ENCODE peak calls at places on chromosome 10, in ten cellular contexts. One of them, this sample, is unnamed. For H3K27me3 and H3K4me1, the result is how much of the 10 kb centered on the place peaks cover.

GRCh38 chr10:30529373-30529998 is 95.5 kb downstream of the MAP3K8 start:
- DNase-seq in hepatocyte: no peak
- DNase-seq in sigmoid colon: peak
- DNase-seq in heart right ventricle: peak
- DNase-seq in H1: no peak
- DNase-seq in upper lobe of right lung: peak
- DNase-seq in neuronal stem cell: no peak
- DNase-seq in CD8-positive, alpha-beta memory T cell: peak
- DNase-seq in cardiac muscle cell: no peak
- DNase-seq in CD8-positive, alpha-beta T cell: peak
- DNase-seq in this sample: peak

GRCh38 chr10:69499726-69500689 is 48.7 kb downstream of the TSPAN15 start:
- DNase-seq in sigmoid colon: peak
- DNase-seq in heart right ventricle: no peak
- DNase-seq in upper lobe of right lung: peak
- DNase-seq in cardiac muscle cell: no peak
- DNase-seq in hepatocyte: no peak
- DNase-seq in CD8-positive, alpha-beta T cell: no peak
- DNase-seq in neuronal stem cell: no peak
- DNase-seq in H1: no peak
- DNase-seq in CD8-positive, alpha-beta memory T cell: no peak
- DNase-seq in this sample: no peak

GRCh38 chr10:69061305-69062161 is 26.4 kb upstream of the SRGN start:
- DNase-seq in cardiac muscle cell: no peak
- DNase-seq in heart right ventricle: peak
- DNase-seq in CD8-positive, alpha-beta T cell: peak
- DNase-seq in upper lobe of right lung: peak
- DNase-seq in sigmoid colon: peak
- DNase-seq in neuronal stem cell: no peak
- DNase-seq in CD8-positive, alpha-beta memory T cell: no peak
- DNase-seq in hepatocyte: peak
- DNase-seq in H1: no peak
- DNase-seq in this sample: no peak

GRCh38 chr10:3783721-3784432 is 1.1 kb downstream of the KLF6 start:
- DNase-seq in H1: no peak
- DNase-seq in cardiac muscle cell: peak
- DNase-seq in upper lobe of right lung: no peak
- DNase-seq in hepatocyte: peak
- DNase-seq in CD8-positive, alpha-beta memory T cell: no peak
- DNase-seq in heart right ventricle: peak
- DNase-seq in CD8-positive, alpha-beta T cell: peak
- DNase-seq in neuronal stem cell: peak
- DNase-seq in sigmoid colon: peak
- DNase-seq in this sample: peak

GRCh38 chr10:71505862-71506261 is 109.1 kb downstream of the CDH23 start:
- DNase-seq in sigmoid colon: no peak
- DNase-seq in upper lobe of right lung: no peak
- DNase-seq in CD8-positive, alpha-beta memory T cell: no peak
- DNase-seq in neuronal stem cell: no peak
- DNase-seq in H1: no peak
- DNase-seq in CD8-positive, alpha-beta T cell: no peak
- DNase-seq in heart right ventricle: no peak
- DNase-seq in cardiac muscle cell: no peak
- DNase-seq in hepatocyte: no peak
- DNase-seq in this sample: no peak

GRCh38 chr10:128065881-128066534 is 60.2 kb downstream of the MKI67 start:
- DNase-seq in hepatocyte: no peak
- DNase-seq in CD8-positive, alpha-beta memory T cell: no peak
- DNase-seq in cardiac muscle cell: no peak
- DNase-seq in heart right ventricle: no peak
- DNase-seq in upper lobe of right lung: peak
- DNase-seq in CD8-positive, alpha-beta T cell: no peak
- DNase-seq in neuronal stem cell: no peak
- DNase-seq in sigmoid colon: peak
- DNase-seq in H1: no peak
- DNase-seq in this sample: no peak

GRCh38 chr10:69472544-69472943 is 21.3 kb downstream of the TSPAN15 start:
- DNase-seq in CD8-positive, alpha-beta memory T cell: no peak
- DNase-seq in sigmoid colon: no peak
- DNase-seq in heart right ventricle: no peak
- DNase-seq in upper lobe of right lung: no peak
- DNase-seq in H1: no peak
- DNase-seq in cardiac muscle cell: no peak
- DNase-seq in neuronal stem cell: no peak
- DNase-seq in hepatocyte: no peak
- DNase-seq in CD8-positive, alpha-beta T cell: no peak
- DNase-seq in this sample: no peak

GRCh38 chr10:75191821-75192568 is 18.6 kb upstream of the VDAC2 start:
- DNase-seq in H1: no peak
- DNase-seq in cardiac muscle cell: no peak
- DNase-seq in heart right ventricle: peak
- DNase-seq in neuronal stem cell: no peak
- DNase-seq in CD8-positive, alpha-beta memory T cell: no peak
- DNase-seq in sigmoid colon: peak
- DNase-seq in upper lobe of right lung: no peak
- DNase-seq in hepatocyte: peak
- DNase-seq in CD8-positive, alpha-beta T cell: no peak
- DNase-seq in this sample: no peak

GRCh38 chr10:75475470-75476182 is 44.2 kb downstream of the LRMDA start:
- DNase-seq in heart right ventricle: no peak
- DNase-seq in CD8-positive, alpha-beta memory T cell: no peak
- DNase-seq in upper lobe of right lung: no peak
- DNase-seq in cardiac muscle cell: no peak
- DNase-seq in CD8-positive, alpha-beta T cell: no peak
- DNase-seq in H1: no peak
- DNase-seq in sigmoid colon: no peak
- DNase-seq in hepatocyte: no peak
- DNase-seq in neuronal stem cell: no peak
- DNase-seq in this sample: no peak

GRCh38 chr10:13703101-13703818 is 116.5 kb downstream of the PRPF18 start:
- DNase-seq in hepatocyte: no peak
- DNase-seq in upper lobe of right lung: no peak
- DNase-seq in H1: no peak
- DNase-seq in heart right ventricle: no peak
- DNase-seq in CD8-positive, alpha-beta memory T cell: no peak
- DNase-seq in cardiac muscle cell: no peak
- DNase-seq in CD8-positive, alpha-beta T cell: no peak
- DNase-seq in sigmoid colon: no peak
- DNase-seq in neuronal stem cell: no peak
- DNase-seq in this sample: no peak

GRCh38 chr10:82981137-82981723 is 1106.2 kb downstream of the NRG3 start:
- DNase-seq in CD8-positive, alpha-beta T cell: no peak
- DNase-seq in upper lobe of right lung: no peak
- DNase-seq in neuronal stem cell: no peak
- DNase-seq in hepatocyte: no peak
- DNase-seq in sigmoid colon: no peak
- DNase-seq in cardiac muscle cell: no peak
- DNase-seq in H1: no peak
- DNase-seq in heart right ventricle: no peak
- DNase-seq in CD8-positive, alpha-beta memory T cell: no peak
- DNase-seq in this sample: no peak

GRCh38 chr10:96995851-96996250 is 163.8 kb downstream of the LCOR start:
- DNase-seq in neuronal stem cell: no peak
- DNase-seq in heart right ventricle: no peak
- DNase-seq in cardiac muscle cell: peak
- DNase-seq in CD8-positive, alpha-beta T cell: no peak
- DNase-seq in sigmoid colon: no peak
- DNase-seq in H1: no peak
- DNase-seq in hepatocyte: no peak
- DNase-seq in upper lobe of right lung: no peak
- DNase-seq in CD8-positive, alpha-beta memory T cell: no peak
- DNase-seq in this sample: no peak

GRCh38 chr10:11740907-11741306 is 1.3 kb upstream of the ECHDC3 start:
- DNase-seq in neuronal stem cell: no peak
- DNase-seq in heart right ventricle: no peak
- DNase-seq in CD8-positive, alpha-beta memory T cell: no peak
- DNase-seq in hepatocyte: no peak
- DNase-seq in CD8-positive, alpha-beta T cell: no peak
- DNase-seq in upper lobe of right lung: no peak
- DNase-seq in H1: no peak
- DNase-seq in cardiac muscle cell: no peak
- DNase-seq in sigmoid colon: no peak
- DNase-seq in this sample: no peak
- H3K27ac ChIP-seq in neuronal stem cell: no peak
- H3K27ac ChIP-seq in heart right ventricle: no peak
- H3K27ac ChIP-seq in CD8-positive, alpha-beta memory T cell: no peak
- H3K27ac ChIP-seq in hepatocyte: no peak
- H3K27ac ChIP-seq in CD8-positive, alpha-beta T cell: no peak
- H3K27ac ChIP-seq in upper lobe of right lung: no peak
- H3K27ac ChIP-seq in H1: no peak
- H3K27ac ChIP-seq in cardiac muscle cell: no peak
- H3K27ac ChIP-seq in sigmoid colon: no peak
- H3K27ac ChIP-seq in this sample: no peak

DNA sequence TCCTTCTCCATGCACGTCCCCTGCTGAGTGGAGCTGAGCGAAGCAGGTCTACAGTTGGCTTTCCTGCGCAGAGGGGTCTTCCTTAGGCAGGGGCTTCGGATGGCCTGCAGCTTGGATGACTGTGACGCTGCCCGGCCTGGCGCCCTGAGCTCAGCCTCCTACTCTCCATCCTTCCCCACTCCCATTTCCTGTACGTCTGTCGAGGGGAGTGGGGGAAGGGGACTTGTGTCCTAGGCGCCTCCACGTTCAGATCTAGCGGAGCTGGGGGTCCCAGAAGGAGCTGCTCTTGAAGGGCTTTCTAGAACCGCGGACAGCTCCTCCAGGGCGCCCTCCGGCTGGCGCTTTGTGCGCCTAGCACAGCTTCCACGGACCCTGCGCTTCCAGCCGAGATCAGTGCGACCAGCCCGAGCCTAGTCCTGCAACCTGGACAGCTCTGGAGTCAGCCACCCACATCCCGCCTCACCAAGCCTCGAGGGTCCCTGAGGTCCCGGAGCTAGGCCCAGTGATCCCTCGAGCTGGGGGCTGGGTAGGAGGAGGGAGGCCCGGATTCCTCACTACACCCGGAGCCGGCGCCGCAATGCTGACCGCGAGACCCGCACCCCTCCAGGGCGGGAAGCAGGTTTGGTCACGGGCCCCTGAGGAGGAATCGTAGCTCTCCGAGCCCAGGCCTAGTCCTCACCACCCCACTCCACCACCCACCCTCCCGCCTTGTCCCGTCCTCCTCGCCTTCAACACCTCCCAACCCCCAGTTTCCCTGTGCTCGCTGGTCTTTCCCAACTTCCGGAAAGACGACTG is 1.8 kb downstream of the GRID1 start:
- DNase-seq in CD8-positive, alpha-beta T cell: no peak
- DNase-seq in hepatocyte: no peak
- DNase-seq in sigmoid colon: peak
- DNase-seq in CD8-positive, alpha-beta memory T cell: no peak
- DNase-seq in heart right ventricle: no peak
- DNase-seq in cardiac muscle cell: peak
- DNase-seq in upper lobe of right lung: peak
- DNase-seq in H1: no peak
- DNase-seq in neuronal stem cell: no peak
- DNase-seq in this sample: no peak
- H3K27me3 ChIP-seq in CD8-positive, alpha-beta T cell: under half
- H3K27me3 ChIP-seq in hepatocyte: half or more
- H3K27me3 ChIP-seq in sigmoid colon: half or more
- H3K27me3 ChIP-seq in CD8-positive, alpha-beta memory T cell: under half
- H3K27me3 ChIP-seq in heart right ventricle: under half
- H3K27me3 ChIP-seq in cardiac muscle cell: half or more
- H3K27me3 ChIP-seq in upper lobe of right lung: half or more
- H3K27me3 ChIP-seq in H1: half or more
- H3K27me3 ChIP-seq in neuronal stem cell: half or more
- H3K27me3 ChIP-seq in this sample: under half

GRCh38 chr10:112217413-112218390 is 34.1 kb upstream of the GPAM start:
- DNase-seq in CD8-positive, alpha-beta memory T cell: no peak
- DNase-seq in neuronal stem cell: no peak
- DNase-seq in hepatocyte: no peak
- DNase-seq in H1: no peak
- DNase-seq in heart right ventricle: no peak
- DNase-seq in CD8-positive, alpha-beta T cell: no peak
- DNase-seq in cardiac muscle cell: no peak
- DNase-seq in upper lobe of right lung: no peak
- DNase-seq in sigmoid colon: no peak
- DNase-seq in this sample: no peak

GRCh38 chr10:112215342-112215774 is 31.8 kb upstream of the GPAM start:
- DNase-seq in sigmoid colon: no peak
- DNase-seq in H1: no peak
- DNase-seq in CD8-positive, alpha-beta T cell: no peak
- DNase-seq in neuronal stem cell: no peak
- DNase-seq in hepatocyte: peak
- DNase-seq in CD8-positive, alpha-beta memory T cell: no peak
- DNase-seq in cardiac muscle cell: no peak
- DNase-seq in upper lobe of right lung: peak
- DNase-seq in heart right ventricle: no peak
- DNase-seq in this sample: no peak

GRCh38 chr10:112214335-112214941 is 30.9 kb upstream of the GPAM start:
- DNase-seq in sigmoid colon: no peak
- DNase-seq in neuronal stem cell: no peak
- DNase-seq in CD8-positive, alpha-beta memory T cell: no peak
- DNase-seq in heart right ventricle: no peak
- DNase-seq in upper lobe of right lung: no peak
- DNase-seq in H1: no peak
- DNase-seq in CD8-positive, alpha-beta T cell: no peak
- DNase-seq in cardiac muscle cell: no peak
- DNase-seq in hepatocyte: no peak
- DNase-seq in this sample: no peak

GRCh38 chr10:112213836-112214235 is 30.3 kb upstream of the GPAM start:
- DNase-seq in neuronal stem cell: no peak
- DNase-seq in upper lobe of right lung: no peak
- DNase-seq in cardiac muscle cell: no peak
- DNase-seq in heart right ventricle: no peak
- DNase-seq in CD8-positive, alpha-beta memory T cell: no peak
- DNase-seq in CD8-positive, alpha-beta T cell: no peak
- DNase-seq in hepatocyte: no peak
- DNase-seq in sigmoid colon: no peak
- DNase-seq in H1: no peak
- DNase-seq in this sample: no peak

DNA sequence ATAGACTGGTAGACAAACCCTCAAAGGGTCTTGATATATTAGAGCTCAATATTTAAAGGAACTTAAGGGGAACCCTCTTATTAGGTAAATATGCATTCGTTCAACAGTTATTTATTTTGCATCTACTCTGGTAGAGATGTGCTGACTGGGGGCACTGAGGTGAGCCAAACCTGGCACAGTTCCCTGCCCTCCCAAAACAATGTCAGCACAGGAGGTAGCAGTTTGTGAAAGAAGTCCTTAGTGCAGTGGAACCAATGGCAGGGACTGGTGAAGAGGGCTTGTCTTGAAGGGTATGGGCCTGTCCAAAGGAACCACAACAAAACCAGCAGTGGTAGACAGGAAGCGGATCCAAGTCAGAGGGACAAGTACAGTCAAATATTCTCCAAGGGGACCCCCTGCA is 32.6 kb upstream of the GPAM start:
- DNase-seq in H1: no peak
- DNase-seq in upper lobe of right lung: no peak
- DNase-seq in hepatocyte: no peak
- DNase-seq in heart right ventricle: no peak
- DNase-seq in cardiac muscle cell: no peak
- DNase-seq in CD8-positive, alpha-beta memory T cell: no peak
- DNase-seq in sigmoid colon: no peak
- DNase-seq in neuronal stem cell: no peak
- DNase-seq in CD8-positive, alpha-beta T cell: no peak
- DNase-seq in this sample: no peak
- H3K4me1 ChIP-seq in H1: under half
- H3K4me1 ChIP-seq in upper lobe of right lung: under half
- H3K4me1 ChIP-seq in hepatocyte: under half
- H3K4me1 ChIP-seq in heart right ventricle: under half
- H3K4me1 ChIP-seq in cardiac muscle cell: under half
- H3K4me1 ChIP-seq in CD8-positive, alpha-beta memory T cell: under half
- H3K4me1 ChIP-seq in sigmoid colon: under half
- H3K4me1 ChIP-seq in neuronal stem cell: under half
- H3K4me1 ChIP-seq in CD8-positive, alpha-beta T cell: under half
- H3K4me1 ChIP-seq in this sample: under half

GRCh38 chr10:124339951-124340760 is 78.6 kb downstream of the OAT start:
- DNase-seq in hepatocyte: peak
- DNase-seq in H1: no peak
- DNase-seq in cardiac muscle cell: no peak
- DNase-seq in upper lobe of right lung: no peak
- DNase-seq in neuronal stem cell: no peak
- DNase-seq in sigmoid colon: no peak
- DNase-seq in heart right ventricle: no peak
- DNase-seq in CD8-positive, alpha-beta memory T cell: no peak
- DNase-seq in CD8-positive, alpha-beta T cell: no peak
- DNase-seq in this sample: no peak
- H3K27ac ChIP-seq in hepatocyte: peak
- H3K27ac ChIP-seq in H1: no peak
- H3K27ac ChIP-seq in cardiac muscle cell: no peak
- H3K27ac ChIP-seq in upper lobe of right lung: peak
- H3K27ac ChIP-seq in neuronal stem cell: no peak
- H3K27ac ChIP-seq in sigmoid colon: no peak
- H3K27ac ChIP-seq in heart right ventricle: no peak
- H3K27ac ChIP-seq in CD8-positive, alpha-beta memory T cell: no peak
- H3K27ac ChIP-seq in CD8-positive, alpha-beta T cell: no peak
- H3K27ac ChIP-seq in this sample: no peak

This sample was measured in CD4-positive, CD25-positive, alpha-beta regulatory T cell.